ENCODE peak calls at places on chromosomes 16 and 17, in six cellular contexts. G is activated CD4-positive, alpha-beta T cell treated with anti-CD3 and anti-CD28 coated beads, Interleukin-2, amount 10 ng/mL, durations not matched to agents 7 days and 5 days; R is CD8-positive, alpha-beta memory T cell; X is RPMI7951; A is astrocyte of the hippocampus; B is type B pancreatic cell. F is an unnamed sample.

GRCh38 chr16:54627616-54628015 is 303.0 kb upstream of the IRX5 start:
- DNase-seq in G (no peak), B (no peak), X (peak), R (no peak), A (no peak), F (no peak)

GRCh38 chr16:49093939-49094338 is 187.7 kb downstream of the CBLN1 start:
- DNase-seq in B (no peak), G (no peak), A (no peak), X (no peak), R (no peak), F (no peak)

GRCh38 chr16:21608647-21609328 is 9.4 kb downstream of the METTL9 start:
- DNase-seq in X (no peak), G (peak), A (no peak), R (no peak), B (peak), F (no peak)

GRCh38 chr17:65893692-65894279 is 298.1 kb downstream of the CEP112 start:
- DNase-seq in R (no peak), X (no peak), B (no peak), A (no peak), G (no peak), F (no peak)

GRCh38 chr16:83473109-83473508 is 334.7 kb upstream of the HSBP1 start:
- DNase-seq in G (no peak), R (no peak), X (no peak), B (no peak), A (no peak), F (peak)

GRCh38 chr17:15123593-15124590 is 141.2 kb downstream of the PMP22 start:
- DNase-seq in B (no peak), A (no peak), G (no peak), X (peak), R (no peak), F (no peak)

GRCh38 chr16:70588565-70588964 is 57.8 kb upstream of the IL34 start:
- DNase-seq in G (no peak), B (no peak), X (no peak), R (no peak), A (no peak), F (no peak)

GRCh38 chr17:68710976-68711375 is 109.8 kb upstream of the FAM20A start:
- DNase-seq in B (no peak), A (no peak), X (no peak), R (no peak), G (no peak), F (no peak)

GRCh38 chr16:68715471-68715870 is 21.6 kb upstream of the CDH1 start:
- DNase-seq in R (no peak), A (peak), X (no peak), G (no peak), B (no peak), F (no peak)

GRCh38 chr16:87806608-87807546 is 41.1 kb upstream of the KLHDC4 start:
- DNase-seq in B (no peak), G (peak), R (no peak), A (peak), X (peak), F (no peak)

GRCh38 chr17:40032322-40033320 is 17.4 kb downstream of the CSF3 start:
- DNase-seq in X (no peak), G (no peak), B (no peak), A (no peak), R (no peak), F (peak)

GRCh38 chr16:27462846-27463682 is 61.1 kb downstream of the IL21R start:
- DNase-seq in X (no peak), R (no peak), B (no peak), G (no peak), A (no peak), F (no peak)

GRCh38 chr16:57377080-57377841 is 5.0 kb downstream of the CX3CL1 start:
- DNase-seq in X (peak), A (no peak), B (no peak), R (peak), G (no peak), F (no peak)

GRCh38 chr17:652310-652709 is 62.3 kb downstream of the VPS53 start:
- DNase-seq in X (no peak), A (peak), B (no peak), G (no peak), R (no peak), F (no peak)

GRCh38 chr17:8091033-8091687 is 3.6 kb upstream of the ALOX12B start:
- DNase-seq in G (no peak), X (no peak), R (no peak), A (no peak), B (no peak), F (no peak)

GRCh38 chr16:1005286-1005685 is 23.7 kb downstream of the SOX8 start:
- DNase-seq in R (no peak), G (no peak), A (no peak), B (no peak), X (no peak), F (no peak)

GRCh38 chr17:21455761-21456160 is 79.6 kb downstream of the KCNJ12 start:
- DNase-seq in X (no peak), G (no peak), B (no peak), A (no peak), R (no peak), F (no peak)

GRCh38 chr17:32877164-32877764 is 340 bp upstream of the MYO1D start:
- DNase-seq in B (peak), X (peak), G (peak), A (peak), R (peak), F (peak)

GRCh38 chr16:11278681-11279628 is 2.2 kb downstream of the PRM1 start:
- DNase-seq in X (no peak), A (no peak), G (no peak), B (no peak), R (no peak), F (no peak)

GRCh38 chr17:8991514-8992285 is 26.2 kb upstream of the PIK3R5 start:
- DNase-seq in R (peak), G (peak), A (peak), B (peak), X (peak), F (peak)

GRCh38 chr16:60905806-60906205 is 1130.4 kb downstream of the CDH8 start:
- DNase-seq in G (no peak), A (peak), B (no peak), X (no peak), R (no peak), F (no peak)

GRCh38 chr17:8598913-8599312 is 31.6 kb downstream of the MYH10 start:
- DNase-seq in G (no peak), A (no peak), B (no peak), X (no peak), R (no peak), F (no peak)

GRCh38 chr17:15398291-15398690 is 56.9 kb upstream of the TEKT3 start:
- DNase-seq in A (peak), B (no peak), X (peak), G (no peak), R (no peak), F (no peak)

GRCh38 chr17:58264407-58265103 is 16.2 kb downstream of the MPO start:
- DNase-seq in A (no peak), G (no peak), B (peak), X (no peak), R (no peak), F (no peak)

GRCh38 chr16:87945351-87946042 is 5.7 kb upstream of the BANP start:
- DNase-seq in R (no peak), G (no peak), B (no peak), X (no peak), A (peak), F (peak)

GRCh38 chr16:88977028-88977844 is at the start of gene CBFA2T3:
- DNase-seq in R (no peak), B (no peak), A (no peak), G (no peak), X (peak), F (peak)

GRCh38 chr16:11005611-11005975 is 61.2 kb downstream of the CLEC16A start:
- DNase-seq in A (no peak), R (no peak), G (no peak), B (no peak), X (peak), F (no peak)

GRCh38 chr17:77821114-77821513 is 137.4 kb upstream of the TNRC6C start:
- DNase-seq in R (peak), B (no peak), A (no peak), G (no peak), X (peak), F (no peak)

GRCh38 chr17:29251969-29252866 is 5.6 kb downstream of the CRYBA1 start:
- DNase-seq in A (peak), G (no peak), R (no peak), B (no peak), X (peak), F (no peak)

F was measured in right lobe of liver.